ENCODE peak calls at places on chromosome X, in four cellular contexts. E is H1, Z is SK-N-SH, L is GM12878. F is an unnamed sample.

GRCh38 chrX:110180928-110181310 is 137.0 kb downstream of the AMMECR1 start:
- DNase-seq in Z (no peak), E (no peak), L (no peak), F (no peak)

GRCh38 chrX:74923942-74924448 is 1.3 kb downstream of the NEXMIF start:
- DNase-seq in L (no peak), E (no peak), Z (peak), F (no peak)

GRCh38 chrX:65610040-65610439 is 57.4 kb upstream of the MSN start:
- DNase-seq in E (no peak), L (no peak), Z (no peak), F (no peak)

GRCh38 chrX:149120459-149120858 is 384.6 kb downstream of the IDS start:
- DNase-seq in L (no peak), Z (no peak), E (no peak), F (no peak)

GRCh38 chrX:102604327-102604726 is 5.0 kb downstream of the ARMCX5 start:
- DNase-seq in E (no peak), L (no peak), Z (no peak), F (no peak)

GRCh38 chrX:44795945-44796450 is 47.8 kb upstream of the DUSP21 start:
- DNase-seq in Z (no peak), E (no peak), L (peak), F (no peak)

GRCh38 chrX:100969936-100970335 is 428 bp downstream of the ARL13A start:
- DNase-seq in E (no peak), L (no peak), Z (peak), F (no peak)

GRCh38 chrX:119654112-119654531 is 38.8 kb downstream of the SEPTIN6 start:
- DNase-seq in E (no peak), L (no peak), Z (peak), F (no peak)

GRCh38 chrX:7614616-7615015 is 228.4 kb upstream of the VCX start:
- DNase-seq in Z (no peak), E (no peak), L (no peak), F (no peak)

GRCh38 chrX:120419465-120419864 is 49.6 kb downstream of the LAMP2 start:
- DNase-seq in L (no peak), Z (no peak), E (no peak), F (no peak)

DNA sequence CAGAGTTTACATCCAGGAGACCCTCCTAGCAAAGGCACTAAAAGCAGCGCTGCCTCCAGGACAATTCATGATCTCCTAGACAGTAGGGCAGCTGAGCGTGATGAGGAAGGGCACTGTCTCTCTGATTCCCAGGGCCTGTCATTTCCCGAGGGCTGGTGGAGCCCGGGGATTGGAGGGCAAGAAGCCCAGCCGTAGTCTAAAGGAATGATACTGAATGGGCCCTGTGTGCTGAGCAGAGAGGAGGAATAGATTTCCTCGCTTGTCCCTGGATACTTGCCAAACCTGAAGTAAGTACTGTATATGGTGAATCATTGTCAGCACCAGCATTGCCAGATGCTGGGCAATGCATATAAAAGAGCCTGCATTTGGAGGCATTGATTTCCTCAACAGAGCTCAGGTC is 88.0 kb upstream of the SLITRK2 start:
- DNase-seq in E (no peak), L (no peak), Z (no peak), F (no peak)
- TF ChIP-seq NRF1 in E (no peak), L (no peak), Z (no peak), F (no peak)

GRCh38 chrX:9687899-9688298 is 77.7 kb downstream of the GPR143 start:
- DNase-seq in Z (no peak), L (no peak), E (no peak), F (no peak)

GRCh38 chrX:9690046-9690445 is 75.6 kb downstream of the GPR143 start:
- DNase-seq in Z (no peak), L (no peak), E (no peak), F (no peak)

GRCh38 chrX:9688833-9689232 is 76.8 kb downstream of the GPR143 start:
- DNase-seq in E (no peak), L (no peak), Z (no peak), F (no peak)

GRCh38 chrX:9698566-9698965 is 67.1 kb downstream of the GPR143 start:
- DNase-seq in E (no peak), L (no peak), Z (no peak), F (no peak)

GRCh38 chrX:9693307-9694001 is 72.2 kb downstream of the GPR143 start:
- DNase-seq in Z (no peak), E (no peak), L (no peak), F (no peak)
- TF ChIP-seq NRF1 in Z (no peak), E (no peak), L (no peak), F (no peak)

GRCh38 chrX:17851854-17852253 is 9.2 kb downstream of the RAI2 start:
- DNase-seq in Z (no peak), E (no peak), L (no peak), F (no peak)

GRCh38 chrX:17842769-17843525 is 18.2 kb downstream of the RAI2 start:
- DNase-seq in E (no peak), L (no peak), Z (no peak), F (no peak)

GRCh38 chrX:17844236-17844635 is 16.9 kb downstream of the RAI2 start:
- DNase-seq in L (no peak), E (no peak), Z (no peak), F (no peak)

GRCh38 chrX:17848545-17849265 is 12.4 kb downstream of the RAI2 start:
- DNase-seq in E (no peak), Z (no peak), L (no peak), F (no peak)

GRCh38 chrX:17846045-17846444 is 15.1 kb downstream of the RAI2 start:
- DNase-seq in Z (no peak), L (no peak), E (no peak), F (no peak)
- TF ChIP-seq NRF1 in Z (no peak), L (no peak), E (no peak), F (no peak)

GRCh38 chrX:151870603-151871002 is 42.1 kb upstream of the MAGEA4 start:
- DNase-seq in L (no peak), Z (no peak), E (no peak), F (no peak)
- TF ChIP-seq NRF1 in L (no peak), Z (no peak), E (no peak), F (no peak)

GRCh38 chrX:19579485-19579884 is 64.2 kb upstream of the MAP3K15 start:
- DNase-seq in E (no peak), L (no peak), Z (no peak), F (no peak)
- TF ChIP-seq NRF1 in E (no peak), L (no peak), Z (no peak), F (no peak)

GRCh38 chrX:15983034-15983433 is 128.4 kb upstream of the AP1S2 start:
- DNase-seq in E (no peak), L (no peak), Z (no peak), F (no peak)

GRCh38 chrX:15989716-15990115 is 133.6 kb upstream of the GRPR start:
- DNase-seq in L (no peak), Z (no peak), E (no peak), F (no peak)

GRCh38 chrX:15985937-15986336 is 131.3 kb upstream of the AP1S2 start:
- DNase-seq in L (no peak), E (no peak), Z (no peak), F (peak)

DNA sequence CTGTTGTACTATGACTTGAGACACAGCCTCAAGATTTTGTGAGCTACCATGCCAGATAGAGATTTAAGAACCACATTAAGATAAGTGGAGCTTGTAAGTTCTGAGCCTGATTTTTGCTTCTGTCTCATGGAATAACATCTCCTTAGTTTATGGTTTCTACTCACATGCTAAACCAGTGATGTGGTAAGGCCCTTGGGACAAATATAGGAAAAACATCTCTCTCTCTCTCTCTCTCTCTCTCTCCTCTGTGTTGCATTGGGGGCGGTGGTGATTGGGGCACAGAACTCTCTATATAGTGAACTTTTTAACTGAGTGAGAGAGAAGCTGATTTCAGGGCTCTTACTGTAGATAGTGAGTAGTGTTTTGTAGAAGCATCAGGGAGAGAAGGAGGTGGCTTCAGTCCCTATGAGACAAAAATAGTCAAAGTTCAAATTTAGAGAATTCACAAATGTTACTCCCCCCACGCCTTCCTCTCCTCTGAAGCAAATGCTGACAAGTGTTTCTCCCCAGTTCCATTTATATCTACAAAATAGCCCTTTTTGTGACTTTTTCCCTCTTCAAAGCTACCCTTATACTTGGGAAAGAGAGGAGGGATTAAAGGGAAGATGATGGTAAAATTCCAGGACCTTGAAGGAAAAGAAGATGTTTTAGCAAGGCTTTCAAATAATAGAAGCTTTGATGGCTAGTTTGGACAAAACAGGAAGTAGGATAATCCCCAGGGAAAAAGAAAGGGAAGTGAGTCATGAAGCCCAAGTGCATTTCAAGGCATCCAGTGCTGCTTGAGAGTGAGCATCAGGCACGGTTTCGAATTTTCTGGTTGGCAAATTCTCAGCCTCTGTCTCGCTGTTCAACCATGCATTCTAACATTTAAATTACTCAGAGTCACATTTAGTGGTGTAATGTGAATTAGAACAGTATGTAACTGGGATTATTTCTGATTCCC is 134.3 kb upstream of the AP1S2 start:
- DNase-seq in E (no peak), Z (no peak), L (no peak), F (no peak)
- TF ChIP-seq NRF1 in E (no peak), Z (no peak), L (no peak), F (no peak)

DNA sequence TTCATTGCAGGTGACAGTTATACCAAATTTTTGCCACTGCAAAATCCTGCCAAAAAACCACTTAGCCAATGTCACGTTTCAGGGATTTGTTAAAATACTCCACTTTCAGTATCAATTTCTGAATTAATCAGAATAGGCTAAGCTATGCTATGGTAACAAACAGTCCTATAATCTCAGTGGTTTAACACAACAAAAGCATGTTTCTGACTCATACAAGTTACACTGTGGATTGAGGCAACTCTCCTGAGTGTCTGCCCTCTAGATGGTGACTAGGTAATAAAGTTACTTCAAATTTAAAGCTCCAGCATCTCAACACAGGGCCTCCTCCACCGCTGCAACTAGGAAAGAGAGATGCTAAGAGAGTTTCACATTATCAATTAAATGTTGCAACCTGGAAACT is 23.0 kb upstream of the RADX start:
- DNase-seq in E (no peak), L (no peak), Z (no peak), F (no peak)
- TF ChIP-seq NRF1 in E (no peak), L (no peak), Z (no peak), F (no peak)

F was measured in K562.